ENCODE peak calls at places on chromosomes 3 and 15, in ten cellular contexts. E is mammary epithelial cell; G is HS-27A; K is KBM-7; U is caudate nucleus; Z is right atrium auricular region; R is endothelial cell; Y is D341Med; F is stimulated activated CD4-positive, alpha-beta T cell treated with anti-CD3 and anti-CD28 coated beads, Interleukin-12 subunit alpha, Interleukin-12 subunit beta, amount 100 ng/mL, for 24 hours; P is H4. O is an unnamed sample.

GRCh38 chr3:17411157-17411877 is 331.1 kb downstream of the TBC1D5 start:
- DNase-seq in Z (no peak), U (no peak), E (no peak), R (no peak), Y (no peak), F (no peak), K (no peak), G (no peak), P (no peak), O (no peak)

GRCh38 chr15:26179906-26180305 is 316.8 kb upstream of the ATP10A start:
- DNase-seq in U (no peak), P (no peak), G (no peak), E (no peak), Y (peak), F (no peak), R (peak), Z (no peak), K (peak), O (no peak)

GRCh38 chr3:138774529-138775253 is 60.0 kb downstream of the PIK3CB start:
- DNase-seq in K (peak), G (peak), R (no peak), E (peak), U (no peak), Y (peak), F (no peak), P (peak), Z (peak), O (peak)

GRCh38 chr3:81462921-81463320 is 298.5 kb downstream of the GBE1 start:
- DNase-seq in Y (no peak), P (no peak), F (no peak), U (no peak), G (no peak), Z (no peak), K (no peak), R (no peak), E (no peak), O (no peak)

GRCh38 chr15:39179980-39180379 is 400.9 kb upstream of the THBS1 start:
- DNase-seq in R (no peak), F (no peak), E (no peak), Y (no peak), K (no peak), P (no peak), U (no peak), G (no peak), Z (no peak), O (no peak)

GRCh38 chr15:99168601-99169580 is 64.0 kb downstream of the SYNM start:
- DNase-seq in Z (no peak), G (no peak), R (no peak), K (peak), Y (no peak), P (no peak), E (no peak), U (no peak), F (no peak), O (no peak)

GRCh38 chr15:44394562-44394961 is 32.9 kb upstream of the CTDSPL2 start:
- DNase-seq in F (no peak), Z (no peak), G (no peak), U (no peak), P (no peak), K (no peak), Y (no peak), R (no peak), E (no peak), O (no peak)

GRCh38 chr3:151404316-151404715 is 19.8 kb upstream of the P2RY12 start:
- DNase-seq in U (no peak), K (peak), Y (no peak), F (no peak), P (peak), G (no peak), E (peak), R (no peak), Z (no peak), O (no peak)

GRCh38 chr3:57556459-57557087 is 499 bp downstream of the PDE12 start:
- DNase-seq in F (peak), K (no peak), Z (no peak), Y (peak), G (no peak), R (peak), U (peak), E (no peak), P (no peak), O (no peak)